ENCODE peak calls at places on chromosomes 6 and 20, in four cellular contexts. I is cardiac muscle cell, U is pancreas, W is WTC11. Z is an unnamed sample.

GRCh38 chr20:58651823-58652605 is 931 bp downstream of the STX16 start:
- DNase-seq in I (peak), U (peak), W (peak), Z (peak)

GRCh38 chr20:61056627-61057312 is 195.3 kb upstream of the CDH4 start:
- DNase-seq in I (no peak), U (peak), W (no peak), Z (no peak)

GRCh38 chr6:106629859-106630163 is 433 bp downstream of the QRSL1 start:
- DNase-seq in I (no peak), U (no peak), W (no peak), Z (no peak)

GRCh38 chr20:63736893-63737689 is 627 bp downstream of the LIME1 start:
- DNase-seq in I (no peak), U (no peak), W (no peak), Z (peak)

GRCh38 chr6:157464653-157465535 is 83.9 kb downstream of the ZDHHC14 start:
- DNase-seq in I (no peak), U (no peak), W (no peak), Z (peak)

GRCh38 chr6:147381734-147382133 is 126.8 kb upstream of the SAMD5 start:
- DNase-seq in I (no peak), U (no peak), W (no peak), Z (no peak)

GRCh38 chr6:3594196-3594595 is 137.3 kb upstream of the SLC22A23 start:
- DNase-seq in I (no peak), U (no peak), W (no peak), Z (no peak)

GRCh38 chr6:147578159-147578558 is 69.7 kb downstream of the SAMD5 start:
- DNase-seq in I (no peak), U (no peak), W (no peak), Z (no peak)

GRCh38 chr6:73152998-73153757 is 72.1 kb downstream of the KHDC1L start:
- DNase-seq in I (no peak), U (no peak), W (no peak), Z (no peak)

GRCh38 chr6:128743974-128744765 is 138.8 kb upstream of the LAMA2 start:
- DNase-seq in I (no peak), U (no peak), W (peak), Z (no peak)

GRCh38 chr20:16123623-16124022 is 449.6 kb downstream of the KIF16B start:
- DNase-seq in I (no peak), U (no peak), W (no peak), Z (no peak)

GRCh38 chr6:23027281-23027680 is 457.9 kb downstream of the HDGFL1 start:
- DNase-seq in I (no peak), U (no peak), W (no peak), Z (no peak)

GRCh38 chr20:44081476-44081875 is 105.5 kb downstream of the JPH2 start:
- DNase-seq in I (no peak), U (no peak), W (no peak), Z (no peak)

GRCh38 chr20:52031206-52031573 is 160.4 kb downstream of the ZFP64 start:
- DNase-seq in I (no peak), U (no peak), W (no peak), Z (no peak)

GRCh38 chr6:33895296-33895695 is 91.5 kb upstream of the MLN start:
- DNase-seq in I (no peak), U (no peak), W (no peak), Z (no peak)

GRCh38 chr6:37525460-37526357 is 26.0 kb upstream of the CCDC167 start:
- DNase-seq in I (peak), U (no peak), W (peak), Z (no peak)

GRCh38 chr6:35500782-35501181 is 3.9 kb upstream of the TEAD3 start:
- DNase-seq in I (no peak), U (no peak), W (no peak), Z (no peak)

GRCh38 chr6:145722190-145722589 is 13.1 kb downstream of the EPM2A start:
- DNase-seq in I (no peak), U (no peak), W (no peak), Z (no peak)

GRCh38 chr6:169912266-169913095 is 161.1 kb downstream of the ERMARD start:
- DNase-seq in I (no peak), U (no peak), W (no peak), Z (no peak)

GRCh38 chr6:98633886-98634285 is 200.5 kb upstream of the POU3F2 start:
- DNase-seq in I (no peak), U (no peak), W (no peak), Z (no peak)

GRCh38 chr6:18742406-18742805 is 355.3 kb downstream of the RNF144B start:
- DNase-seq in I (no peak), U (no peak), W (no peak), Z (no peak)

GRCh38 chr6:34004706-34005105 is 141.2 kb downstream of the GRM4 start:
- DNase-seq in I (no peak), U (no peak), W (no peak), Z (no peak)

GRCh38 chr6:34570066-34570833 is 14.1 kb upstream of the SPDEF start:
- DNase-seq in I (no peak), U (no peak), W (no peak), Z (no peak)

GRCh38 chr6:136547336-136547735 is 2.9 kb downstream of the MAP7 start:
- DNase-seq in I (peak), U (no peak), W (no peak), Z (no peak)
- TF ChIP-seq CTCF in I (peak), U (peak), W (no peak), Z (no peak)

DNA sequence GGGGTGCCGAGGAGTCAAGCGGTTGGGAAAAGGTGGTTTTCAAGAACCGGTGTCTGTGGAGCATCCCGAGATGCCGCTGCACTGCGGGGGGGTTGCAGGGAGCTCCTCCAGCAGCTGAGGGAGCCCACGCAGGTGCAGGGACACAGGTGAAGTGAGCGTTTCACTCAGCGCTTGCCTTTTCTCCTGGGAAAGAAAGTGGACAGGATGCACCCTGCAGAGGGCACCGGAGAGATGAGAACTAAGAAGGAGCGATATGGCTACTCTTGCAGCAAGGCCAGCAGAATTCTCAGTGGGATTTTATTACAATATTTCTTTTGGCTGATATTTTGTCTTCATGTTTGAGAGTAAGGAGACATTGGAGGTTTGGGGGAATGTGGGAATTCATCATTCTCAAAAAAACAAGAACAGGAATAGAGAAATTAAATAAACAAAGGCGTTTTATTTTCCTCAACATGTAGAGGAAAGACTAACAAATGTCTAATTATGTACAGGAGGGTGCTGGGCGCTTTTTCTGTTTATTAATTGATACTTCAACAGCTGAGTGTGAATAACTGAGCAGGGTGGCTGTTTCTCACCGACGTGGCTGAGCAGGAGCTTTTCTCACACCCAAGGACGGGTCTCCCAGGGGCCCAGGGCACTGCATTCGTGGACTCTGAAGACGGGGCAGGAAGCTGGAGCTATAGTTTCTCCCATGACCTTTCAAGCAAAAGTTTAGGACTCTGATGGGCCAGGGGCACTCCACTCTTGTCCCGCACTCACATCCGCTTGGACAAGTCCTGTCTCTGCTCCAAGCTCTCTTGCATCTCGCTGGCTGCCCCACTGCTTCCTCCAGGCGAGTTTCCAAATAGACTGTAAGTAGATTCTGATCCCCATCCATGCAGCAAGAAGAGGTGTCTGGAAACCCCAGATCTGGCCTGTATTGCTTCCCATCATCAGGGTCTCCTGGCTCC is 176.1 kb downstream of the SMOC2 start:
- DNase-seq in I (no peak), U (no peak), W (no peak), Z (no peak)
- TF ChIP-seq CTCF in I (peak), U (no peak), W (no peak), Z (no peak)

GRCh38 chr6:137489410-137490371 is 4.5 kb downstream of the OLIG3 start:
- DNase-seq in I (no peak), U (no peak), W (peak), Z (no peak)
- TF ChIP-seq CTCF in I (peak), U (no peak), W (no peak), Z (no peak)

GRCh38 chr20:40508821-40509220 is 180.2 kb downstream of the MAFB start:
- DNase-seq in I (no peak), U (no peak), W (no peak), Z (no peak)

GRCh38 chr20:40502431-40502992 is 186.5 kb downstream of the MAFB start:
- DNase-seq in I (no peak), U (no peak), W (no peak), Z (no peak)

GRCh38 chr20:40511478-40511877 is 177.6 kb downstream of the MAFB start:
- DNase-seq in I (no peak), U (no peak), W (no peak), Z (no peak)

GRCh38 chr20:40510622-40511021 is 178.4 kb downstream of the MAFB start:
- DNase-seq in I (no peak), U (no peak), W (no peak), Z (no peak)

GRCh38 chr20:40506567-40506966 is 182.5 kb downstream of the MAFB start:
- DNase-seq in I (no peak), U (peak), W (no peak), Z (no peak)
- TF ChIP-seq CTCF in I (no peak), U (no peak), W (no peak), Z (no peak)

DNA sequence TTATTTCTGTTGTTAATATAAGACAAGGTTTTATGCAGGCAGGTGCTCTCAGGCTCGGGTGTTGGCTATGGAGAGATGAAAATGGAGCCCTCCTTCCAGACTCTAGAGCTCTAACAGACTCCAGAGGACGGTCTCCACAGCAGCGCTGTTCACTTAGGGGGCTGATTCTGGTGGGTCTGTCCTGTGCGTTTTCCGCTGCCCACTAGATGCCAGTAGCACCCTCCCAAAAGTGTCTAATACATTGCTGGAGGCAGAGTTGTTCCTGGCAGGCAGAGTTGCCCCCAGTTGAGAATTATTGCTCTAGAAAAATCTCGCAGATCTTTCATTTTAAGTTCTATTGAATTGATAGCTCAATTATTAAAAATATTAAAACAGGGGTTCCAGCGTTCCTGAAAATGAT is 109.9 kb downstream of the MAP3K4 start:
- DNase-seq in I (peak), U (no peak), W (peak), Z (no peak)
- TF ChIP-seq CTCF in I (peak), U (no peak), W (no peak), Z (no peak)

GRCh38 chr6:132830236-132830799 is 15.9 kb downstream of the RPS12 start:
- DNase-seq in I (peak), U (no peak), W (no peak), Z (no peak)
- TF ChIP-seq CTCF in I (peak), U (no peak), W (no peak), Z (no peak)

GRCh38 chr6:5215799-5216198 is 45.0 kb downstream of the LYRM4 start:
- DNase-seq in I (no peak), U (no peak), W (no peak), Z (no peak)
- TF ChIP-seq CTCF in I (no peak), U (no peak), W (no peak), Z (no peak)

GRCh38 chr6:142027074-142027473 is 105.7 kb upstream of the GJE1 start:
- DNase-seq in I (no peak), U (no peak), W (no peak), Z (no peak)
- TF ChIP-seq CTCF in I (no peak), U (no peak), W (no peak), Z (no peak)

GRCh38 chr6:83472767-83473166 is 39.6 kb upstream of the PRSS35 start:
- DNase-seq in I (no peak), U (no peak), W (no peak), Z (no peak)

GRCh38 chr6:83466328-83466727 is 35.5 kb upstream of the ME1 start:
- DNase-seq in I (no peak), U (no peak), W (no peak), Z (no peak)

GRCh38 chr6:83467620-83468036 is 36.8 kb upstream of the ME1 start:
- DNase-seq in I (no peak), U (peak), W (no peak), Z (no peak)

GRCh38 chr6:83474309-83474708 is 38.0 kb upstream of the PRSS35 start:
- DNase-seq in I (no peak), U (no peak), W (no peak), Z (no peak)

GRCh38 chr6:83470587-83470986 is 39.7 kb upstream of the ME1 start:
- DNase-seq in I (no peak), U (no peak), W (no peak), Z (no peak)
- TF ChIP-seq CTCF in I (no peak), U (no peak), W (no peak), Z (no peak)

DNA sequence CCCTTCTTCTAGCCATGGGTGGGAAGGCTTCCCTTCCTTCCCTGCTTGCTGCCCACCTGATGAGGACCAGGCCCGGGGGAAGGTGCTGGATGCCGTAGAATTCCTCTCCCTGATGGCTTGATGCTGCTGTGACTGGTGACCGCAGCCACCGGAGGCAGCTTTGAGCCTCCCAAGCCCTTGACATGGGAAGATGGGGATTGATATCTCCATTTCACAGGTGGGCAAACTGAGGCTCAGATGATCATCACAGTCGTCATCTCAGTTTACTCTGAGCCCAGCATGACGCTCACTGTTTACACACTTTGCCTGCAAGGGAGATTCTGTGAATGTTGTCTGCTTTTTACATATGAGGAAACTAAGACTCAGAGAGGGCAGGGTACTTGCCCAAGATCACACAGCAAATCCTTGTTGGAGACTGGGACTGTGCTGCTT is 43.9 kb downstream of the SRC start:
- DNase-seq in I (no peak), U (no peak), W (no peak), Z (no peak)
- TF ChIP-seq CTCF in I (no peak), U (no peak), W (no peak), Z (no peak)

Z was measured in activated B cell treated with CpG ODN at 0.5 μM for 24 hours.